ENCODE peak calls at places on chromosome 4, in eight cellular contexts. F is cardiac fibroblast, G is breast epithelium, P is AG04449, T is GM06990, K is neural crest cell, V is left lung, C is brain microvascular endothelial cell. E is an unnamed sample.

GRCh38 chr4:110107868-110108267 is 90.5 kb downstream of the ELOVL6 start:
- DNase-seq in F (peak), G (no peak), P (no peak), T (no peak), K (no peak), V (no peak), C (no peak), E (no peak)

GRCh38 chr4:186472948-186473347 is 82.4 kb downstream of the MTNR1A start:
- DNase-seq in F (peak), G (no peak), P (no peak), T (no peak), K (no peak), V (no peak), C (no peak), E (no peak)

GRCh38 chr4:1870578-1871443 is at the start of gene NSD2:
- DNase-seq in F (peak), G (peak), P (no peak), T (peak), K (peak), V (peak), C (peak), E (peak)

GRCh38 chr4:74628808-74629616 is 165.3 kb downstream of the BTC start:
- DNase-seq in F (no peak), G (no peak), P (no peak), T (no peak), K (no peak), V (no peak), C (no peak), E (no peak)

GRCh38 chr4:140243345-140243753 is 89.4 kb upstream of the MAML3 start:
- DNase-seq in F (no peak), G (peak), P (no peak), T (peak), K (no peak), V (no peak), C (no peak), E (no peak)

GRCh38 chr4:30725562-30725961 is 5.4 kb downstream of the PCDH7 start:
- DNase-seq in F (no peak), G (no peak), P (no peak), T (no peak), K (no peak), V (no peak), C (no peak), E (no peak)

GRCh38 chr4:155787113-155787710 is 28.4 kb downstream of the GUCY1B1 start:
- DNase-seq in F (peak), G (no peak), P (no peak), T (peak), K (peak), V (no peak), C (peak), E (no peak)

GRCh38 chr4:168057412-168057811 is 34.9 kb upstream of the ANXA10 start:
- DNase-seq in F (no peak), G (no peak), P (no peak), T (peak), K (no peak), V (no peak), C (no peak), E (no peak)

GRCh38 chr4:85968945-85969830 is 390.7 kb downstream of the MAPK10 start:
- DNase-seq in F (peak), G (no peak), P (no peak), T (peak), K (no peak), V (no peak), C (peak), E (no peak)

GRCh38 chr4:55921093-55921492 is 27.7 kb upstream of the CEP135 start:
- DNase-seq in F (no peak), G (no peak), P (no peak), T (no peak), K (no peak), V (no peak), C (no peak), E (no peak)

GRCh38 chr4:3250956-3251690 is 2.2 kb downstream of the MSANTD1 start:
- DNase-seq in F (no peak), G (no peak), P (no peak), T (no peak), K (no peak), V (peak), C (no peak), E (no peak)

GRCh38 chr4:119629142-119629471 is 503 bp upstream of the PDE5A start:
- DNase-seq in F (no peak), G (no peak), P (no peak), T (no peak), K (no peak), V (no peak), C (no peak), E (no peak)

GRCh38 chr4:26048378-26048882 is 134.4 kb downstream of the SMIM20 start:
- DNase-seq in F (peak), G (peak), P (peak), T (no peak), K (no peak), V (no peak), C (peak), E (no peak)

GRCh38 chr4:82500106-82500738 is 61.6 kb downstream of the TMEM150C start:
- DNase-seq in F (peak), G (no peak), P (no peak), T (no peak), K (no peak), V (no peak), C (no peak), E (no peak)

GRCh38 chr4:10015140-10015753 is 6.0 kb downstream of the SLC2A9 start:
- DNase-seq in F (peak), G (no peak), P (no peak), T (peak), K (peak), V (no peak), C (peak), E (no peak)

GRCh38 chr4:72451349-72451748 is 117.7 kb downstream of the ADAMTS3 start:
- DNase-seq in F (peak), G (no peak), P (no peak), T (no peak), K (no peak), V (no peak), C (no peak), E (no peak)

GRCh38 chr4:83636930-83637329 is 101.0 kb downstream of the GPAT3 start:
- DNase-seq in F (no peak), G (no peak), P (no peak), T (no peak), K (no peak), V (no peak), C (no peak), E (no peak)

GRCh38 chr4:8744083-8744805 is 127.4 kb downstream of the HMX1 start:
- DNase-seq in F (no peak), G (no peak), P (no peak), T (no peak), K (no peak), V (no peak), C (no peak), E (no peak)

DNA sequence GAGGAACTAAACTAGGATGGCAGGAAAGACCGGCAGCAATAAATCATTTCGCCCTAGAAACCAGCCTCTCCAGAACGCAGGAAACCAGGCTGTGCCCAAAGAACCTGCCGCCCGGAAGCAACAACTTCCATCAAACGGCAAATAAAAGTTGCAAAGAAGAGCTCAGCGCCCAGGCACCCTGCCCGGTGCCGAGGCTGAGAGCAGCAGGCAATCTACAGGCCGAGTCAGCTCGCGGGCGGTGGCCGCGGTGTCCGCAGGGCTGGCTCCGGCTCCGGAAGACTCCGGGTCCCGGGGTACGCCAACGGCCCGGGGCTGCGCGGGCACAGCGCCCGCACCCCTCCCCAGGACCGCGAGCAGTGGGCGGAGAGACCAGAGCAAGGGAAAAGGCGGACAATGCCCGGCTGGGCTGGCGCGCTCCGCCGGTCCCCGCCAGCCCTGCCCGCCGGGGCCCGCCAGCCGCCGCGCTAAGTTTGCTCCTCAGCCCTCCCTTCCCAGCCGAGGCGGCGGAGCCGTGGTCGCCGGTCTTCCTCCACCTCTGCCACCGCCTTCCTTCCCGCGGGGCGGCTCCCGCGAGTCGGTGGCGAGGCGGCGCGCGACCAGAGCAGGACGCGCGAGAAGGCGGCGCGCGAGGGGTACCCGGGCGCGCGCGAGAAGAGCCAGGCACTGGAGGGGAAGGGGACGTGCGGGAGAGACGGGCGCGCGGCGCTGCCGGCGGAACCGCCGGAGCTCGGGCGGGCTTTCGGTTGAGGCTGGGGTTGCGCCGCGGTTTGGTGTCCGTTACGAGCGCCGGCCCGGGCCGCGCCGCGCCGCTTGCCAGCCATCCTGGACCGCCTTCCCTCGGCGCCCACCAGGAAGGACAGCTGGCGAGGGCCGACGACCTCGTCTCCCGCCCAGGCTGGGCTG is 733 bp downstream of the FRYL start:
- DNase-seq in F (peak), G (peak), P (no peak), T (peak), K (peak), V (peak), C (peak), E (no peak)
- TF ChIP-seq CTCF in F (no peak), G (no peak), P (peak), T (peak), K (no peak), V (no peak), C (no peak), E (peak)

DNA sequence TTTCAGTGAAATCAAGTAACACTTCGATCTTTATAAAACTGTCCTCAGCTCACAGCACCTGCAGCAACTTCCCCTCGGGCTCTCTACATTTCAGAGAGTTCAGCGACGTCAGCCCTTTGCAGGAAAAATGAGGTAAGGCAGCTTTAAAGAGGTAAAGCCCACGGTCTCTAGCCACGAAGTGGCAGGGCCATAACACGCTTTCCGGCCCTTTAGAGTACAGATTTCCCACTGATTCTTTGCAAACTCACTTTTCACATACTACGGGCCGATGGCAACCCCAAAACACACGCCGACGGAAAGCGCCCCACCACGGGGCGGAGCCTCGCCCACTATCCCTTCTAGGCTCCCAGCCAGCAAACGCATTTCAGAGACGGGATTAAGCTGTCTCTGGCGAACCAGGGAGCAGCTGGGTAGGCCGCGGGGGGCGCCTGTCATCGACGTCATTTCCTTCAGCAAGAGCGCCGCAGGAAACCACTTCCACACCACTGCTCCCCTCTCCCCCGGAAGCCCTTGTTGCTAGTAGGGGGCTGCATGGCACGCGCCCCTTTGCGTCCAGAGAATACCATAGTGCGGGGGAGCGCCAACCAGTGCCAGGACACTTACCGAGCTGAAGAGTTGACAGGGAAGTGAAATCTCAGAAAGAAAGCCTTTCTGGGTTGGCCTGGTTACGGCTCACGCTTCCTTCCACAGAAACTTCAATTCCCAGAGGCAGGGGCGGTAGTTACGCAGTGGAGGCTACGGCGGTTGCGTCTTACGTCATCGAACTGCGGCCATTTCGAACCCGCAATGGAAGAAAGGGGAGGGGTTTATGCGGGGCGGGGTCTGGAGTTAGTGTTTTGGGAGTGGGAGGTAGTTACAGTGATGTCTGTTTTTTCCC is at the start of gene TRMT10A:
- DNase-seq in F (peak), G (peak), P (peak), T (peak), K (peak), V (peak), C (peak), E (peak)
- TF ChIP-seq CTCF in F (no peak), G (no peak), P (no peak), T (no peak), K (no peak), V (no peak), C (peak), E (no peak)

GRCh38 chr4:76729460-76729859 is 168.5 kb downstream of the SOWAHB start:
- DNase-seq in F (no peak), G (no peak), P (no peak), T (no peak), K (no peak), V (no peak), C (no peak), E (no peak)
- TF ChIP-seq CTCF in F (no peak), G (no peak), P (no peak), T (no peak), K (no peak), V (no peak), C (no peak), E (no peak)

DNA sequence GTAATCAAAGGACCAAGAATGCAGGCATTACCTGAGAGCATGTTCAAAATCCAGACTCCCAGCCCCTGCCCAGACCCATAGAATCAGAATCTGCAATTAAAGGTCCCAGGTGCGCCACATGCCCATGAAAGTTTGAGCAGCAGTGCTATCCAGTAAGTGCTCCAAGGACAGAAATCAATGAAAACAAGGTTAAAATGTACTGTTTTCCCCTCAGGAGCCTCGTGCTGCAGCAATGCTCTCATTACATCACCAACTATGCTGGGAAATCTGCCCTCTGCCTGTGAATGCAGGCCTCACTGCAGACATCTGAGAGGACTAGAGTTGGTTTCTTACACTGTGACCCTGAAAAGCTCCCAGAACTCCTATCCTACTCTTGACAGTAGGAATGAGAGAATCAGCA is 21.1 kb downstream of the ANXA5 start:
- DNase-seq in F (peak), G (no peak), P (no peak), T (no peak), K (no peak), V (no peak), C (peak), E (no peak)
- TF ChIP-seq CTCF in F (peak), G (no peak), P (peak), T (no peak), K (peak), V (no peak), C (peak), E (no peak)